ENCODE peak calls at places on chromosomes 12 and 14, in nine cellular contexts. One of them, this sample, is unnamed.
A peak's percentile ranks its signal among the peaks of the same experiment; 100 is the strongest.

GRCh38 chr14:53358166-53358565 is 205.0 kb upstream of the DDHD1 start:
- DNase-seq in GF-D8: no peak
- DNase-seq in foreskin fibroblast: no peak
- DNase-seq in hippocampal formation: no peak
- DNase-seq in NB4: no peak
- DNase-seq in RWPE2: no peak
- DNase-seq in ELF-1: no peak
- DNase-seq in brain microvascular endothelial cell: no peak
- DNase-seq in NCI-H345: no peak
- DNase-seq in this sample: no peak

GRCh38 chr14:90678420-90678819 is 137.8 kb downstream of the TTC7B start:
- DNase-seq in brain microvascular endothelial cell: no peak
- DNase-seq in foreskin fibroblast: peak; percentile 50
- DNase-seq in NB4: no peak
- DNase-seq in RWPE2: no peak
- DNase-seq in GF-D8: no peak
- DNase-seq in hippocampal formation: no peak
- DNase-seq in ELF-1: no peak
- DNase-seq in NCI-H345: no peak
- DNase-seq in this sample: no peak

GRCh38 chr12:76636141-76636692 is 76.6 kb upstream of the OSBPL8 start:
- DNase-seq in foreskin fibroblast: no peak
- DNase-seq in ELF-1: no peak
- DNase-seq in brain microvascular endothelial cell: no peak
- DNase-seq in RWPE2: no peak
- DNase-seq in NB4: no peak
- DNase-seq in hippocampal formation: no peak
- DNase-seq in GF-D8: no peak
- DNase-seq in NCI-H345: no peak
- DNase-seq in this sample: no peak

GRCh38 chr12:58364389-58365086 is 423.2 kb downstream of the ATP23 start:
- DNase-seq in foreskin fibroblast: peak; percentile 97
- DNase-seq in brain microvascular endothelial cell: peak; percentile 98
- DNase-seq in NB4: no peak
- DNase-seq in GF-D8: no peak
- DNase-seq in NCI-H345: no peak
- DNase-seq in ELF-1: peak; percentile 36
- DNase-seq in hippocampal formation: no peak
- DNase-seq in RWPE2: no peak
- DNase-seq in this sample: no peak

GRCh38 chr14:92938235-92938875 is 15.4 kb downstream of the CHGA start:
- DNase-seq in ELF-1: no peak
- DNase-seq in foreskin fibroblast: no peak
- DNase-seq in NCI-H345: peak; percentile 52
- DNase-seq in brain microvascular endothelial cell: no peak
- DNase-seq in RWPE2: no peak
- DNase-seq in NB4: no peak
- DNase-seq in hippocampal formation: peak; percentile 21
- DNase-seq in GF-D8: no peak
- DNase-seq in this sample: peak; percentile 96

GRCh38 chr12:51374346-51374745 is 16.9 kb downstream of the GALNT6 start:
- DNase-seq in NB4: no peak
- DNase-seq in NCI-H345: no peak
- DNase-seq in GF-D8: no peak
- DNase-seq in ELF-1: no peak
- DNase-seq in RWPE2: no peak
- DNase-seq in hippocampal formation: no peak
- DNase-seq in brain microvascular endothelial cell: no peak
- DNase-seq in foreskin fibroblast: no peak
- DNase-seq in this sample: no peak

GRCh38 chr12:70178038-70178437 is 65.2 kb upstream of the CNOT2 start:
- DNase-seq in NCI-H345: no peak
- DNase-seq in ELF-1: no peak
- DNase-seq in foreskin fibroblast: no peak
- DNase-seq in RWPE2: no peak
- DNase-seq in brain microvascular endothelial cell: no peak
- DNase-seq in hippocampal formation: no peak
- DNase-seq in GF-D8: no peak
- DNase-seq in NB4: no peak
- DNase-seq in this sample: peak; percentile 87

GRCh38 chr14:85037411-85037810 is 492.5 kb upstream of the FLRT2 start:
- DNase-seq in hippocampal formation: no peak
- DNase-seq in NB4: no peak
- DNase-seq in foreskin fibroblast: no peak
- DNase-seq in brain microvascular endothelial cell: no peak
- DNase-seq in RWPE2: no peak
- DNase-seq in ELF-1: no peak
- DNase-seq in NCI-H345: no peak
- DNase-seq in GF-D8: no peak
- DNase-seq in this sample: no peak

GRCh38 chr14:101564819-101565698 is 3.8 kb downstream of the DIO3 start:
- DNase-seq in brain microvascular endothelial cell: no peak
- DNase-seq in ELF-1: peak; percentile 55
- DNase-seq in RWPE2: no peak
- DNase-seq in NB4: no peak
- DNase-seq in foreskin fibroblast: no peak
- DNase-seq in hippocampal formation: no peak
- DNase-seq in GF-D8: no peak
- DNase-seq in NCI-H345: no peak
- DNase-seq in this sample: no peak

GRCh38 chr12:114799574-114800487 is 115.9 kb upstream of the TBX3 start:
- DNase-seq in NB4: no peak
- DNase-seq in foreskin fibroblast: peak; percentile 47
- DNase-seq in hippocampal formation: no peak
- DNase-seq in GF-D8: no peak
- DNase-seq in RWPE2: no peak
- DNase-seq in brain microvascular endothelial cell: no peak
- DNase-seq in ELF-1: peak; percentile 89
- DNase-seq in NCI-H345: no peak
- DNase-seq in this sample: no peak

GRCh38 chr14:31927348-31927826 is 149.7 kb upstream of the ARHGAP5 start:
- DNase-seq in NB4: no peak
- DNase-seq in foreskin fibroblast: peak; percentile 87
- DNase-seq in hippocampal formation: no peak
- DNase-seq in ELF-1: peak; percentile 43
- DNase-seq in GF-D8: no peak
- DNase-seq in brain microvascular endothelial cell: peak; percentile 89
- DNase-seq in NCI-H345: no peak
- DNase-seq in RWPE2: no peak
- DNase-seq in this sample: peak; percentile 47

GRCh38 chr14:68527329-68527851 is 265.5 kb downstream of the ZFP36L1 start:
- DNase-seq in foreskin fibroblast: no peak
- DNase-seq in hippocampal formation: no peak
- DNase-seq in ELF-1: no peak
- DNase-seq in RWPE2: no peak
- DNase-seq in GF-D8: no peak
- DNase-seq in NB4: no peak
- DNase-seq in brain microvascular endothelial cell: no peak
- DNase-seq in NCI-H345: no peak
- DNase-seq in this sample: no peak

GRCh38 chr14:98006008-98006407 is 1208.8 kb downstream of the VRK1 start:
- DNase-seq in brain microvascular endothelial cell: no peak
- DNase-seq in RWPE2: no peak
- DNase-seq in hippocampal formation: no peak
- DNase-seq in ELF-1: no peak
- DNase-seq in foreskin fibroblast: no peak
- DNase-seq in NB4: no peak
- DNase-seq in NCI-H345: no peak
- DNase-seq in GF-D8: no peak
- DNase-seq in this sample: no peak